ENCODE peak calls at places on chromosomes 13 and 19, in five cellular contexts. One of them, this sample, is unnamed.
A peak's percentile ranks its signal among the peaks of the same experiment; 100 is the strongest.

GRCh38 chr13:28002886-28003698 is 14.6 kb upstream of the URAD start:
- DNase-seq in cardiac fibroblast: no peak
- DNase-seq in endothelial cell of umbilical vein: no peak
- DNase-seq in lung: no peak
- DNase-seq in fibroblast of lung: no peak
- DNase-seq in this sample: no peak

GRCh38 chr19:58395979-58396627 is 647 bp downstream of the RNF225 start:
- DNase-seq in fibroblast of lung: no peak
- DNase-seq in cardiac fibroblast: no peak
- DNase-seq in endothelial cell of umbilical vein: no peak
- DNase-seq in lung: no peak
- DNase-seq in this sample: no peak

GRCh38 chr13:27151798-27152599 is 19.6 kb downstream of the USP12 start:
- DNase-seq in cardiac fibroblast: no peak
- DNase-seq in endothelial cell of umbilical vein: no peak
- DNase-seq in fibroblast of lung: no peak
- DNase-seq in lung: no peak
- DNase-seq in this sample: no peak

GRCh38 chr13:33490461-33491327 is 205.1 kb upstream of the STARD13 start:
- DNase-seq in endothelial cell of umbilical vein: peak; percentile 95
- DNase-seq in fibroblast of lung: no peak
- DNase-seq in cardiac fibroblast: peak; percentile 57
- DNase-seq in lung: no peak
- DNase-seq in this sample: no peak

GRCh38 chr13:59356607-59357006 is 807.1 kb downstream of the DIAPH3 start:
- DNase-seq in endothelial cell of umbilical vein: peak; percentile 97
- DNase-seq in cardiac fibroblast: peak; percentile 83
- DNase-seq in fibroblast of lung: peak; percentile 74
- DNase-seq in lung: peak; percentile 38
- DNase-seq in this sample: no peak

GRCh38 chr19:51686171-51686570 is 7.0 kb upstream of the SPACA6 start:
- DNase-seq in fibroblast of lung: no peak
- DNase-seq in endothelial cell of umbilical vein: no peak
- DNase-seq in lung: no peak
- DNase-seq in cardiac fibroblast: peak; percentile 56
- DNase-seq in this sample: no peak

GRCh38 chr13:79393564-79394249 is 12.3 kb downstream of the RBM26 start:
- DNase-seq in lung: no peak
- DNase-seq in fibroblast of lung: no peak
- DNase-seq in endothelial cell of umbilical vein: peak; percentile 83
- DNase-seq in cardiac fibroblast: no peak
- DNase-seq in this sample: peak; percentile 47

GRCh38 chr13:21137696-21138095 is 38.7 kb downstream of the SKA3 start:
- DNase-seq in lung: no peak
- DNase-seq in endothelial cell of umbilical vein: no peak
- DNase-seq in fibroblast of lung: peak; percentile 37
- DNase-seq in cardiac fibroblast: peak; percentile 74
- DNase-seq in this sample: no peak

GRCh38 chr13:20394506-20394905 is 131.2 kb downstream of the CRYL1 start:
- DNase-seq in cardiac fibroblast: no peak
- DNase-seq in endothelial cell of umbilical vein: no peak
- DNase-seq in fibroblast of lung: no peak
- DNase-seq in lung: no peak
- DNase-seq in this sample: no peak

GRCh38 chr19:42290523-42291436 is 11.2 kb upstream of the PRR19 start:
- DNase-seq in lung: no peak
- DNase-seq in fibroblast of lung: no peak
- DNase-seq in cardiac fibroblast: no peak
- DNase-seq in endothelial cell of umbilical vein: peak; percentile 43
- DNase-seq in this sample: peak; percentile 64

GRCh38 chr19:12939292-12939606 is 840 bp downstream of the CALR start:
- DNase-seq in cardiac fibroblast: peak; percentile 54
- DNase-seq in fibroblast of lung: peak; percentile 42
- DNase-seq in lung: no peak
- DNase-seq in endothelial cell of umbilical vein: no peak
- DNase-seq in this sample: no peak

GRCh38 chr13:111506621-111507020 is 186.2 kb downstream of the TEX29 start:
- DNase-seq in cardiac fibroblast: no peak
- DNase-seq in lung: no peak
- DNase-seq in endothelial cell of umbilical vein: no peak
- DNase-seq in fibroblast of lung: no peak
- DNase-seq in this sample: no peak

GRCh38 chr13:42832341-42833153 is 51.2 kb downstream of the FAM216B start:
- DNase-seq in endothelial cell of umbilical vein: no peak
- DNase-seq in cardiac fibroblast: peak; percentile 97
- DNase-seq in fibroblast of lung: peak; percentile 97
- DNase-seq in lung: no peak
- DNase-seq in this sample: no peak

GRCh38 chr19:48108997-48109782 is 1.4 kb downstream of the PLA2G4C start:
- DNase-seq in cardiac fibroblast: no peak
- DNase-seq in fibroblast of lung: no peak
- DNase-seq in endothelial cell of umbilical vein: no peak
- DNase-seq in lung: no peak
- DNase-seq in this sample: no peak

GRCh38 chr13:101626925-101627555 is 174.6 kb downstream of the ITGBL1 start:
- DNase-seq in fibroblast of lung: peak; percentile 54
- DNase-seq in endothelial cell of umbilical vein: peak; percentile 63
- DNase-seq in lung: no peak
- DNase-seq in cardiac fibroblast: peak; percentile 20
- DNase-seq in this sample: no peak

DNA sequence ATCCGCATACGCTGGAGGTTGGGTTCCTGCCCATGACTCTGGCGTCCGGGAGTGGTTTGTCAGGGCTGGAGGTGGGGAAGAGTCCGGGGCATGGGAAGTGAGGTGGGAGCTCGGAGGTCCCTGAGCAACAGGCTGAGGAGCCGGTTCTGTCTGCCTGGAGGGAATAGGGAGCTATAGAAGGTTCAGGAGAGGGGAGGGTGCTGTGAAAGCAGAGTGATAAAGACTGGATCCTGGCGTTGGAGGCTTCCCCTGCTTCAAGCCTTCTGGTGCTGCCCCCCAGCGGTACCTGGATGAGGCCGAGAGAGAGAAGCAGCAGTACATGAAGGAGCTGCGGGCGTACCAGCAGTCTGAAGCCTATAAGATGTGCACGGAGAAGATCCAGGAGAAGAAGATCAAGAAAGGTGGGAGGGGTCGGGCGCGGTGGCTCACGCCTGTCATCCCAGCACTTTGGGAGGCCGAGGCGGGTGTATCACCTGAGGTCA is 2.6 kb downstream of the HMG20B start:
- DNase-seq in lung: no peak
- DNase-seq in fibroblast of lung: no peak
- DNase-seq in cardiac fibroblast: peak; percentile 51
- DNase-seq in endothelial cell of umbilical vein: peak; percentile 17
- DNase-seq in this sample: no peak
- TF ChIP-seq CTCF in lung: no peak
- TF ChIP-seq CTCF in fibroblast of lung: peak; percentile 30
- TF ChIP-seq CTCF in cardiac fibroblast: peak; percentile 31
- TF ChIP-seq CTCF in endothelial cell of umbilical vein: peak; percentile 36
- TF ChIP-seq CTCF in this sample: no peak

GRCh38 chr13:99601535-99601934 is 100.3 kb downstream of the TM9SF2 start:
- DNase-seq in lung: no peak
- DNase-seq in cardiac fibroblast: no peak
- DNase-seq in endothelial cell of umbilical vein: no peak
- DNase-seq in fibroblast of lung: no peak
- DNase-seq in this sample: no peak

GRCh38 chr13:99604636-99605035 is 103.4 kb downstream of the TM9SF2 start:
- DNase-seq in lung: no peak
- DNase-seq in cardiac fibroblast: no peak
- DNase-seq in fibroblast of lung: no peak
- DNase-seq in endothelial cell of umbilical vein: no peak
- DNase-seq in this sample: no peak

GRCh38 chr13:99608345-99608744 is 107.1 kb downstream of the TM9SF2 start:
- DNase-seq in fibroblast of lung: no peak
- DNase-seq in cardiac fibroblast: no peak
- DNase-seq in endothelial cell of umbilical vein: no peak
- DNase-seq in lung: no peak
- DNase-seq in this sample: no peak

GRCh38 chr13:99606322-99607089 is 105.2 kb downstream of the TM9SF2 start:
- DNase-seq in lung: peak; percentile 91
- DNase-seq in endothelial cell of umbilical vein: peak; percentile 81
- DNase-seq in fibroblast of lung: peak; percentile 80
- DNase-seq in cardiac fibroblast: peak; percentile 82
- DNase-seq in this sample: peak; percentile 86

DNA sequence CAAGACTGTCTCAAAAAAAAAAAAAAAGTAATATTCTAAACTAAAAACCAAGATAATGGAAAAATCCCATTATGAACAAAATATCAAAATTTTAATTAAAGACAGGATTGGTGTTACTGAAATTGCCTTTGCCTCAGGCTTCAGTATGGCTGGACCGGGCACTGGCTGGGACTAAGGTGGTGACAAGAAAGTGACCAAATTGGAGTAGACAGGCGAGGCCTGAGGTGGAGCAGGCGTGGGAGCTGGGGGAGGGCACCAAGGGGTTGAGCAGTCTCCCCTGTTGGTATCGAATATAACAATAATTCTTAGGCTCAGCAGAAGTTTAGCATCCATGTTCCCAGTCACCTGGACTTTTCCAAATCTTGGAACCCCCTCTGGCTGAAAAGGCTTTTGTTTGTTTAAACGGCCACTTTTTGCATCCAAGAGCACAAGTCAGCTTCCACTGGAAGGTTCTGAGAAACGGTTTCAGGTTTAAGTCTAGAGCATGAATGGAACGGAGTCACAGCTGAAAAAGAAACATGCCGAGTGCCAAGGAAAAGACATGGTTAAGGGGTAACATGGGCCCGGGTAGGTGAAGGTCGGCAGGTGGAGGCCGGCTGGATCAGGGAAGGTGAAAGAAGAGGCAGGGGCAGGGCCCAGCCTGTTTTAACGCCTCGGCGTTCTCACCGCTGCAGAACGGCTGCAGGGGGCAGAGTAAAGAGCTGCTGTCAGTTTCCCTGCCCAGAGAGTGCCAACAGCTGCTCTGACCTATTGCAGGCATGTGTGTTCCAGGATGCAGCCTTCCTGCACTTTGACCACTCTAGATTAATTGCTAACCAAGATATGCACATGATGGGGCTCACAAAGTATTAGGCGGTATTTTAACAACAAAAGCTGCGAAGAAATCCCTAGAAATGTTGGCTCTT is 104.4 kb downstream of the TM9SF2 start:
- DNase-seq in fibroblast of lung: no peak
- DNase-seq in endothelial cell of umbilical vein: peak; percentile 72
- DNase-seq in cardiac fibroblast: no peak
- DNase-seq in lung: peak; percentile 32
- DNase-seq in this sample: peak; percentile 46
- TF ChIP-seq CTCF in fibroblast of lung: peak; percentile 12
- TF ChIP-seq CTCF in endothelial cell of umbilical vein: peak; percentile 37
- TF ChIP-seq CTCF in cardiac fibroblast: peak; percentile 11
- TF ChIP-seq CTCF in lung: no peak
- TF ChIP-seq CTCF in this sample: no peak

GRCh38 chr19:39470724-39471339 is 9.8 kb upstream of the TIMM50 start:
- DNase-seq in endothelial cell of umbilical vein: no peak
- DNase-seq in cardiac fibroblast: peak; percentile 11
- DNase-seq in lung: no peak
- DNase-seq in fibroblast of lung: no peak
- DNase-seq in this sample: no peak

GRCh38 chr19:39469567-39469966 is 11.1 kb upstream of the TIMM50 start:
- DNase-seq in endothelial cell of umbilical vein: no peak
- DNase-seq in cardiac fibroblast: no peak
- DNase-seq in lung: no peak
- DNase-seq in fibroblast of lung: no peak
- DNase-seq in this sample: no peak

GRCh38 chr19:39465956-39466747 is 14.5 kb upstream of the TIMM50 start:
- DNase-seq in cardiac fibroblast: no peak
- DNase-seq in endothelial cell of umbilical vein: no peak
- DNase-seq in fibroblast of lung: no peak
- DNase-seq in lung: no peak
- DNase-seq in this sample: no peak

GRCh38 chr19:39467941-39468340 is 12.7 kb upstream of the TIMM50 start:
- DNase-seq in lung: no peak
- DNase-seq in fibroblast of lung: no peak
- DNase-seq in cardiac fibroblast: no peak
- DNase-seq in endothelial cell of umbilical vein: no peak
- DNase-seq in this sample: no peak

GRCh38 chr19:39469036-39469435 is 11.6 kb upstream of the TIMM50 start:
- DNase-seq in lung: no peak
- DNase-seq in fibroblast of lung: no peak
- DNase-seq in cardiac fibroblast: no peak
- DNase-seq in endothelial cell of umbilical vein: no peak
- DNase-seq in this sample: no peak
- TF ChIP-seq CTCF in lung: no peak
- TF ChIP-seq CTCF in fibroblast of lung: no peak
- TF ChIP-seq CTCF in cardiac fibroblast: no peak
- TF ChIP-seq CTCF in endothelial cell of umbilical vein: no peak
- TF ChIP-seq CTCF in this sample: no peak

GRCh38 chr19:2207008-2207407 is 29.1 kb downstream of the PLEKHJ1 start:
- DNase-seq in fibroblast of lung: no peak
- DNase-seq in endothelial cell of umbilical vein: no peak
- DNase-seq in cardiac fibroblast: no peak
- DNase-seq in lung: no peak
- DNase-seq in this sample: no peak

GRCh38 chr19:2209408-2209807 is 26.7 kb downstream of the PLEKHJ1 start:
- DNase-seq in fibroblast of lung: no peak
- DNase-seq in lung: no peak
- DNase-seq in cardiac fibroblast: no peak
- DNase-seq in endothelial cell of umbilical vein: no peak
- DNase-seq in this sample: no peak

GRCh38 chr19:2208975-2209374 is 27.2 kb downstream of the PLEKHJ1 start:
- DNase-seq in lung: no peak
- DNase-seq in fibroblast of lung: no peak
- DNase-seq in endothelial cell of umbilical vein: no peak
- DNase-seq in cardiac fibroblast: no peak
- DNase-seq in this sample: no peak

GRCh38 chr19:2210206-2210605 is 25.9 kb downstream of the PLEKHJ1 start:
- DNase-seq in lung: no peak
- DNase-seq in fibroblast of lung: no peak
- DNase-seq in cardiac fibroblast: no peak
- DNase-seq in endothelial cell of umbilical vein: no peak
- DNase-seq in this sample: no peak

GRCh38 chr19:2207991-2208860 is 27.9 kb downstream of the PLEKHJ1 start:
- DNase-seq in cardiac fibroblast: peak; percentile 84
- DNase-seq in fibroblast of lung: peak; percentile 61
- DNase-seq in lung: no peak
- DNase-seq in endothelial cell of umbilical vein: peak; percentile 53
- DNase-seq in this sample: no peak
- TF ChIP-seq CTCF in cardiac fibroblast: peak; percentile 22
- TF ChIP-seq CTCF in fibroblast of lung: peak; percentile 23
- TF ChIP-seq CTCF in lung: no peak
- TF ChIP-seq CTCF in endothelial cell of umbilical vein: peak; percentile 44
- TF ChIP-seq CTCF in this sample: no peak

GRCh38 chr13:36395280-36395679 is 37.0 kb upstream of the CCNA1 start:
- DNase-seq in endothelial cell of umbilical vein: peak; percentile 54
- DNase-seq in cardiac fibroblast: peak; percentile 81
- DNase-seq in fibroblast of lung: peak; percentile 81
- DNase-seq in lung: no peak
- DNase-seq in this sample: no peak
- TF ChIP-seq CTCF in endothelial cell of umbilical vein: peak; percentile 34
- TF ChIP-seq CTCF in cardiac fibroblast: peak; percentile 60
- TF ChIP-seq CTCF in fibroblast of lung: peak; percentile 65
- TF ChIP-seq CTCF in lung: no peak
- TF ChIP-seq CTCF in this sample: no peak

GRCh38 chr13:49098771-49099512 is 121.2 kb upstream of the MLNR start:
- DNase-seq in endothelial cell of umbilical vein: peak; percentile 65
- DNase-seq in lung: no peak
- DNase-seq in fibroblast of lung: peak; percentile 41
- DNase-seq in cardiac fibroblast: peak; percentile 37
- DNase-seq in this sample: no peak
- TF ChIP-seq CTCF in endothelial cell of umbilical vein: no peak
- TF ChIP-seq CTCF in lung: peak; percentile 36
- TF ChIP-seq CTCF in fibroblast of lung: peak; percentile 17
- TF ChIP-seq CTCF in cardiac fibroblast: peak; percentile 30
- TF ChIP-seq CTCF in this sample: no peak